ENCODE peak calls at places on chromosomes 3 and 15, in five cellular contexts. One of them, this sample, is unnamed.

GRCh38 chr3:120683213-120683612 is 1.2 kb upstream of the HGD start:
- DNase-seq in H1: no peak
- DNase-seq in mesendoderm: peak
- DNase-seq in H9: no peak
- DNase-seq in IMR-90: peak
- DNase-seq in this sample: no peak

GRCh38 chr3:132033471-132033870 is 1.3 kb downstream of the CPNE4 start:
- DNase-seq in H1: peak
- DNase-seq in mesendoderm: peak
- DNase-seq in H9: no peak
- DNase-seq in IMR-90: no peak
- DNase-seq in this sample: no peak

GRCh38 chr15:78321041-78321570 is 19.0 kb upstream of the CRABP1 start:
- DNase-seq in H1: no peak
- DNase-seq in mesendoderm: no peak
- DNase-seq in H9: no peak
- DNase-seq in IMR-90: no peak
- DNase-seq in this sample: no peak

GRCh38 chr3:195823286-195823685 is 11.6 kb upstream of the MUC4 start:
- DNase-seq in H1: no peak
- DNase-seq in mesendoderm: no peak
- DNase-seq in H9: no peak
- DNase-seq in IMR-90: no peak
- DNase-seq in this sample: no peak

GRCh38 chr3:57745101-57745500 is 11.0 kb upstream of the SLMAP start:
- DNase-seq in H1: no peak
- DNase-seq in mesendoderm: no peak
- DNase-seq in H9: no peak
- DNase-seq in IMR-90: no peak
- DNase-seq in this sample: no peak

GRCh38 chr15:78177447-78177873 is 28.3 kb downstream of the IDH3A start:
- DNase-seq in H1: peak
- DNase-seq in mesendoderm: peak
- DNase-seq in H9: peak
- DNase-seq in IMR-90: no peak
- DNase-seq in this sample: peak

GRCh38 chr3:148315756-148316155 is 381.9 kb upstream of the AGTR1 start:
- DNase-seq in H1: no peak
- DNase-seq in mesendoderm: no peak
- DNase-seq in H9: no peak
- DNase-seq in IMR-90: peak
- DNase-seq in this sample: no peak

GRCh38 chr15:77030042-77030927 is 35.4 kb downstream of the PSTPIP1 start:
- DNase-seq in H1: peak
- DNase-seq in mesendoderm: no peak
- DNase-seq in H9: peak
- DNase-seq in IMR-90: no peak
- DNase-seq in this sample: no peak

GRCh38 chr15:29942144-29942543 is 119.9 kb upstream of the TJP1 start:
- DNase-seq in H1: no peak
- DNase-seq in mesendoderm: peak
- DNase-seq in H9: no peak
- DNase-seq in IMR-90: no peak
- DNase-seq in this sample: no peak

GRCh38 chr3:146387566-146387965 is 81.8 kb downstream of the PLSCR2 start:
- DNase-seq in H1: no peak
- DNase-seq in mesendoderm: no peak
- DNase-seq in H9: no peak
- DNase-seq in IMR-90: no peak
- DNase-seq in this sample: no peak

GRCh38 chr15:46111730-46112129 is 476.9 kb downstream of the SQOR start:
- DNase-seq in H1: no peak
- DNase-seq in mesendoderm: peak
- DNase-seq in H9: no peak
- DNase-seq in IMR-90: no peak
- DNase-seq in this sample: no peak

GRCh38 chr3:99776516-99777209 is 41.0 kb upstream of the CMSS1 start:
- DNase-seq in H1: no peak
- DNase-seq in mesendoderm: peak
- DNase-seq in H9: no peak
- DNase-seq in IMR-90: peak
- DNase-seq in this sample: no peak

GRCh38 chr15:62445244-62445643 is 280.2 kb upstream of the C2CD4B start:
- DNase-seq in H1: no peak
- DNase-seq in mesendoderm: no peak
- DNase-seq in H9: no peak
- DNase-seq in IMR-90: peak
- DNase-seq in this sample: no peak

GRCh38 chr15:101127503-101128076 is 124.3 kb downstream of the CHSY1 start:
- DNase-seq in H1: no peak
- DNase-seq in mesendoderm: no peak
- DNase-seq in H9: no peak
- DNase-seq in IMR-90: peak
- DNase-seq in this sample: no peak

GRCh38 chr3:134373942-134374790 is at the start of gene AMOTL2:
- DNase-seq in H1: peak
- DNase-seq in mesendoderm: peak
- DNase-seq in H9: peak
- DNase-seq in IMR-90: peak
- DNase-seq in this sample: peak
- H3K23ac ChIP-seq in H1: no peak
- H3K23ac ChIP-seq in mesendoderm: peak
- H3K23ac ChIP-seq in H9: no peak
- H3K23ac ChIP-seq in IMR-90: peak
- H3K23ac ChIP-seq in this sample: peak

GRCh38 chr15:58987036-58987435 is 427 bp upstream of the RNF111 start:
- DNase-seq in H1: no peak
- DNase-seq in mesendoderm: no peak
- DNase-seq in H9: no peak
- DNase-seq in IMR-90: peak
- DNase-seq in this sample: no peak
- H3K23ac ChIP-seq in H1: no peak
- H3K23ac ChIP-seq in mesendoderm: no peak
- H3K23ac ChIP-seq in H9: no peak
- H3K23ac ChIP-seq in IMR-90: no peak
- H3K23ac ChIP-seq in this sample: no peak

DNA sequence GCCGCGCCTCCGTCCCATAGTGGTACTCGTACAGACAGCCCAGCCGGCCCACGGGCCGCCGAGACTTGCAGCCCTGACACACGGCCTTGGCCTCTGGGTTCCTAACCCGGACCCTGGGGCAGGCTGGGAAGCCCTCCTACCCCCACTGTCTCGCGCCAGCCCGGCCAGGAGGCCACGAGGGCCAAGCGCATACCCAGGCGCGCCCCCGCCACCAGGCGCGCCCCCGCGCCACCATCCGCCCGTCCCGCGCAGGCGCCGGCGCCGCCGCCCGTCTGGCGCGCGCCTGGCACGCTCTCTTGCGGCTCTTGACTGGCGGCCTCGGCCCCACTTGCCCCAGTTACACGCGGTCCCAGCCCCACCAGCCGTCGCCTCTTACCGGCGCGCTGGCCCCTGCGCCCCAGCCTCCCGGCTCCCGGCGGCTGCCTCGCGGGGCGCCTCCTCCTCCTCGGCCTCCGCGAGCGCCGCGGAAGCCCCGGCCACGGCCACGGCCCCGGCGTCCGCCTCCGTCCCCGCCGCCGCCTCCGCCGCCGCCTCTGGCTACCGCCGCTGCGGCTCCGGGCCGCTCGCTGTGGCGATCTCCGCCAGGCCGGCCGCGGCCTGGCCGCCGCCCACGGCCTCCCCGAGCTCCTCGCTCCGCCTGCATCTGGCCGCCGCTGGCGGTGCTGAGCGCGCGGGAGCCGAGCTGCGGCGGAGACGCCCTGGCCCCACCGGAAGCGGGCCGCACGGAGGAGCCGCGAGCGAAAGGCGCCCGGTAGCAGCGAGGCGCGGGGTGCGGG is 412 bp downstream of the AVEN start:
- DNase-seq in H1: peak
- DNase-seq in mesendoderm: peak
- DNase-seq in H9: peak
- DNase-seq in IMR-90: peak
- DNase-seq in this sample: peak
- H3K23ac ChIP-seq in H1: no peak
- H3K23ac ChIP-seq in mesendoderm: peak
- H3K23ac ChIP-seq in H9: no peak
- H3K23ac ChIP-seq in IMR-90: peak
- H3K23ac ChIP-seq in this sample: peak

DNA sequence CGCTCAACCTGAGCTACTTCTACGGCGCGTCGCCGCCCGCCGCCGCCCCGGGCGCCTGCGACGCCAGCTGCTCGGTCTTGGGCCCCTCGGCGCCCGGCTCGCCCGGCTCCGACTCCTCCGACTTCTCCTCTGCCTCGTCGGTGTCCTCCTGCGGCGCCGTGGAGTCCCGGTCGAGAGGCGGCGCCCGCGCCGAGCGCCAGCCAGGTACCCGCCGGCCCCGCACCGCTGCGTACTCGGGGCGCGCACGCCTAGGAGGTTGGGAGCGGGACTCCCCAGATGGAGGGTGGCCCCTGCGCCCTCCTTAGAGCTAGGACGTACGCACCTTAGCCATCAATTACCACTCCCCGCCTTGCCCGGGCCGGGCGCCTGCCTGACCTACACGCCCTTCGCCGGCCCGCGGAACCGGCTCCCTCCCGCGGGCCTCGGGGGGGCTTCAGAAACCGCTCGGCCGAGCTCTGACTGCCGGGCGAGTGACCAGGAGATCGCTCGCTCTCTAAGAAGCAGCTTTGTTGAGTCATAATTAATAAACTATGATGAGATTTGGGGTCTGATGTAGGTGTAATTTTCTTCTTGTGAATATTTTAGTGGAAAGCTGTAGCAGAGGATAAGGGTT is 506 bp downstream of the NFKBIZ start:
- DNase-seq in H1: peak
- DNase-seq in mesendoderm: peak
- DNase-seq in H9: peak
- DNase-seq in IMR-90: no peak
- DNase-seq in this sample: peak
- H3K23ac ChIP-seq in H1: no peak
- H3K23ac ChIP-seq in mesendoderm: peak
- H3K23ac ChIP-seq in H9: no peak
- H3K23ac ChIP-seq in IMR-90: peak
- H3K23ac ChIP-seq in this sample: peak

This sample was measured in neuronal stem cell.